ENCODE peak calls at places on chromosome 7, in ten cellular contexts. One of them, this sample, is unnamed.

GRCh38 chr7:47382200-47382599 is 199.7 kb downstream of the TNS3 start:
- DNase-seq in amniotic stem cell: no peak
- DNase-seq in GM13977: no peak
- DNase-seq in lung: no peak
- DNase-seq in uterus: no peak
- DNase-seq in A172: no peak
- DNase-seq in non-pigmented ciliary epithelial cell: no peak
- DNase-seq in ureter: no peak
- DNase-seq in activated CD8-positive, alpha-beta memory T cell treated with anti-CD3 and anti-CD28 coated beads for 1 hour: no peak
- DNase-seq in NCI-H82: no peak
- DNase-seq in this sample: no peak

GRCh38 chr7:98930464-98930863 is 52.1 kb downstream of the TRRAP start:
- DNase-seq in NCI-H82: no peak
- DNase-seq in non-pigmented ciliary epithelial cell: no peak
- DNase-seq in A172: no peak
- DNase-seq in activated CD8-positive, alpha-beta memory T cell treated with anti-CD3 and anti-CD28 coated beads for 1 hour: no peak
- DNase-seq in ureter: no peak
- DNase-seq in GM13977: no peak
- DNase-seq in amniotic stem cell: no peak
- DNase-seq in uterus: no peak
- DNase-seq in lung: no peak
- DNase-seq in this sample: no peak

GRCh38 chr7:135160098-135160857 is 10.2 kb downstream of the CYREN start:
- DNase-seq in A172: peak
- DNase-seq in GM13977: peak
- DNase-seq in uterus: no peak
- DNase-seq in ureter: no peak
- DNase-seq in lung: no peak
- DNase-seq in NCI-H82: no peak
- DNase-seq in amniotic stem cell: no peak
- DNase-seq in activated CD8-positive, alpha-beta memory T cell treated with anti-CD3 and anti-CD28 coated beads for 1 hour: no peak
- DNase-seq in non-pigmented ciliary epithelial cell: no peak
- DNase-seq in this sample: no peak

GRCh38 chr7:103524042-103524907 is 78.3 kb upstream of the SLC26A5 start:
- DNase-seq in A172: peak
- DNase-seq in amniotic stem cell: no peak
- DNase-seq in NCI-H82: peak
- DNase-seq in lung: no peak
- DNase-seq in uterus: no peak
- DNase-seq in GM13977: no peak
- DNase-seq in ureter: no peak
- DNase-seq in activated CD8-positive, alpha-beta memory T cell treated with anti-CD3 and anti-CD28 coated beads for 1 hour: no peak
- DNase-seq in non-pigmented ciliary epithelial cell: peak
- DNase-seq in this sample: no peak

GRCh38 chr7:27765856-27766255 is 25.9 kb downstream of the TAX1BP1 start:
- DNase-seq in activated CD8-positive, alpha-beta memory T cell treated with anti-CD3 and anti-CD28 coated beads for 1 hour: no peak
- DNase-seq in amniotic stem cell: no peak
- DNase-seq in A172: peak
- DNase-seq in ureter: no peak
- DNase-seq in lung: no peak
- DNase-seq in uterus: no peak
- DNase-seq in non-pigmented ciliary epithelial cell: no peak
- DNase-seq in NCI-H82: no peak
- DNase-seq in GM13977: no peak
- DNase-seq in this sample: no peak

GRCh38 chr7:139889186-139889871 is 60.3 kb downstream of the TBXAS1 start:
- DNase-seq in non-pigmented ciliary epithelial cell: no peak
- DNase-seq in activated CD8-positive, alpha-beta memory T cell treated with anti-CD3 and anti-CD28 coated beads for 1 hour: no peak
- DNase-seq in GM13977: no peak
- DNase-seq in amniotic stem cell: no peak
- DNase-seq in A172: peak
- DNase-seq in ureter: no peak
- DNase-seq in lung: no peak
- DNase-seq in uterus: no peak
- DNase-seq in NCI-H82: no peak
- DNase-seq in this sample: no peak

GRCh38 chr7:75642810-75643486 is 95.8 kb downstream of the HIP1 start:
- DNase-seq in ureter: no peak
- DNase-seq in uterus: no peak
- DNase-seq in non-pigmented ciliary epithelial cell: peak
- DNase-seq in activated CD8-positive, alpha-beta memory T cell treated with anti-CD3 and anti-CD28 coated beads for 1 hour: peak
- DNase-seq in lung: peak
- DNase-seq in NCI-H82: peak
- DNase-seq in amniotic stem cell: no peak
- DNase-seq in A172: peak
- DNase-seq in GM13977: peak
- DNase-seq in this sample: peak

GRCh38 chr7:150446288-150446938 is 4.0 kb upstream of the GIMAP8 start:
- DNase-seq in amniotic stem cell: no peak
- DNase-seq in ureter: no peak
- DNase-seq in non-pigmented ciliary epithelial cell: no peak
- DNase-seq in uterus: no peak
- DNase-seq in GM13977: no peak
- DNase-seq in activated CD8-positive, alpha-beta memory T cell treated with anti-CD3 and anti-CD28 coated beads for 1 hour: no peak
- DNase-seq in NCI-H82: no peak
- DNase-seq in A172: peak
- DNase-seq in lung: no peak
- DNase-seq in this sample: no peak

GRCh38 chr7:46908770-46909169 is 673.1 kb downstream of the TNS3 start:
- DNase-seq in lung: no peak
- DNase-seq in uterus: no peak
- DNase-seq in non-pigmented ciliary epithelial cell: peak
- DNase-seq in amniotic stem cell: peak
- DNase-seq in activated CD8-positive, alpha-beta memory T cell treated with anti-CD3 and anti-CD28 coated beads for 1 hour: no peak
- DNase-seq in NCI-H82: no peak
- DNase-seq in ureter: no peak
- DNase-seq in A172: peak
- DNase-seq in GM13977: no peak
- DNase-seq in this sample: no peak

GRCh38 chr7:133984023-133984422 is 143.1 kb upstream of the LRGUK start:
- DNase-seq in GM13977: no peak
- DNase-seq in non-pigmented ciliary epithelial cell: no peak
- DNase-seq in ureter: no peak
- DNase-seq in lung: no peak
- DNase-seq in NCI-H82: no peak
- DNase-seq in A172: no peak
- DNase-seq in uterus: no peak
- DNase-seq in amniotic stem cell: no peak
- DNase-seq in activated CD8-positive, alpha-beta memory T cell treated with anti-CD3 and anti-CD28 coated beads for 1 hour: no peak
- DNase-seq in this sample: no peak

GRCh38 chr7:133861876-133862275 is 265.3 kb upstream of the LRGUK start:
- DNase-seq in non-pigmented ciliary epithelial cell: no peak
- DNase-seq in GM13977: no peak
- DNase-seq in activated CD8-positive, alpha-beta memory T cell treated with anti-CD3 and anti-CD28 coated beads for 1 hour: no peak
- DNase-seq in uterus: no peak
- DNase-seq in ureter: no peak
- DNase-seq in A172: no peak
- DNase-seq in amniotic stem cell: no peak
- DNase-seq in NCI-H82: no peak
- DNase-seq in lung: no peak
- DNase-seq in this sample: no peak

GRCh38 chr7:51543801-51544553 is 227.4 kb upstream of the COBL start:
- DNase-seq in activated CD8-positive, alpha-beta memory T cell treated with anti-CD3 and anti-CD28 coated beads for 1 hour: no peak
- DNase-seq in GM13977: no peak
- DNase-seq in amniotic stem cell: no peak
- DNase-seq in NCI-H82: no peak
- DNase-seq in non-pigmented ciliary epithelial cell: no peak
- DNase-seq in ureter: no peak
- DNase-seq in A172: no peak
- DNase-seq in uterus: no peak
- DNase-seq in lung: no peak
- DNase-seq in this sample: no peak

GRCh38 chr7:69896100-69896499 is 297.8 kb downstream of the AUTS2 start:
- DNase-seq in amniotic stem cell: no peak
- DNase-seq in activated CD8-positive, alpha-beta memory T cell treated with anti-CD3 and anti-CD28 coated beads for 1 hour: no peak
- DNase-seq in A172: no peak
- DNase-seq in uterus: no peak
- DNase-seq in non-pigmented ciliary epithelial cell: no peak
- DNase-seq in GM13977: no peak
- DNase-seq in ureter: no peak
- DNase-seq in lung: no peak
- DNase-seq in NCI-H82: peak
- DNase-seq in this sample: no peak

GRCh38 chr7:42964849-42965805 is 33.0 kb downstream of the MRPL32 start:
- DNase-seq in ureter: no peak
- DNase-seq in NCI-H82: no peak
- DNase-seq in GM13977: no peak
- DNase-seq in non-pigmented ciliary epithelial cell: no peak
- DNase-seq in A172: no peak
- DNase-seq in uterus: no peak
- DNase-seq in activated CD8-positive, alpha-beta memory T cell treated with anti-CD3 and anti-CD28 coated beads for 1 hour: no peak
- DNase-seq in lung: no peak
- DNase-seq in amniotic stem cell: no peak
- DNase-seq in this sample: no peak

GRCh38 chr7:23604296-23604640 is 7.1 kb downstream of the CCDC126 start:
- DNase-seq in NCI-H82: no peak
- DNase-seq in activated CD8-positive, alpha-beta memory T cell treated with anti-CD3 and anti-CD28 coated beads for 1 hour: no peak
- DNase-seq in GM13977: no peak
- DNase-seq in ureter: no peak
- DNase-seq in amniotic stem cell: no peak
- DNase-seq in uterus: no peak
- DNase-seq in A172: no peak
- DNase-seq in non-pigmented ciliary epithelial cell: no peak
- DNase-seq in lung: no peak
- DNase-seq in this sample: no peak